ENCODE peak calls at places on chromosomes 11 and 22, in six cellular contexts. P, U, Z, M, I and Q are unnamed samples.

GRCh38 chr11:33912405-33913361 is 20.8 kb upstream of the LMO2 start:
- DNase-seq in U (peak), P (peak), M (peak), Z (peak), I (peak), Q (no peak)

GRCh38 chr11:64791781-64792291 is 11.2 kb downstream of the MAP4K2 start:
- DNase-seq in Z (no peak), P (no peak), I (no peak), M (no peak), U (no peak), Q (no peak)

GRCh38 chr11:41053894-41054293 is 405.6 kb downstream of the LRRC4C start:
- DNase-seq in U (no peak), P (no peak), I (no peak), M (peak), Z (no peak), Q (no peak)

GRCh38 chr11:2774173-2775082 is 74.6 kb upstream of the KCNQ1OT1 start:
- DNase-seq in Z (no peak), U (no peak), P (no peak), I (no peak), M (no peak), Q (no peak)

GRCh38 chr11:19988598-19988997 is 171.7 kb downstream of the DBX1 start:
- DNase-seq in Z (no peak), P (peak), I (peak), U (peak), M (peak), Q (peak)

GRCh38 chr11:66036334-66036710 is 10.0 kb upstream of the CATSPER1 start:
- DNase-seq in P (no peak), M (peak), Z (no peak), I (no peak), U (no peak), Q (no peak)

GRCh38 chr22:37659897-37660708 is 1.6 kb downstream of the PDXP start:
- DNase-seq in Z (no peak), U (no peak), M (no peak), P (no peak), I (no peak), Q (no peak)

GRCh38 chr11:44628730-44629361 is 63.4 kb downstream of the CD82 start:
- DNase-seq in M (no peak), P (no peak), U (no peak), I (no peak), Z (no peak), Q (no peak)

GRCh38 chr11:107385361-107385982 is 72.2 kb downstream of the CWF19L2 start:
- DNase-seq in M (peak), Z (no peak), I (no peak), U (peak), P (peak), Q (peak)

GRCh38 chr11:115792903-115793302 is 288.7 kb upstream of the CADM1 start:
- DNase-seq in I (no peak), P (no peak), U (no peak), Z (no peak), M (no peak), Q (no peak)

GRCh38 chr11:17593466-17594245 is 46.6 kb downstream of the OTOG start:
- DNase-seq in Z (no peak), P (no peak), I (no peak), M (no peak), U (no peak), Q (no peak)

GRCh38 chr22:17866127-17866526 is 91.9 kb upstream of the BID start:
- DNase-seq in U (no peak), I (no peak), M (no peak), Z (no peak), P (no peak), Q (no peak)

GRCh38 chr11:63518548-63518947 is 12.7 kb downstream of the LGALS12 start:
- DNase-seq in U (no peak), Z (no peak), M (no peak), P (peak), I (no peak), Q (no peak)

GRCh38 chr11:1862588-1863351 is 9.9 kb downstream of the LSP1 start:
- DNase-seq in U (peak), M (no peak), Z (no peak), I (no peak), P (peak), Q (peak)

GRCh38 chr11:129117595-129118350 is 74.4 kb downstream of the ARHGAP32 start:
- DNase-seq in Z (peak), I (peak), U (peak), M (peak), P (peak), Q (peak)

GRCh38 chr11:18384157-18384641 is 10.2 kb upstream of the LDHA start:
- DNase-seq in U (peak), P (peak), I (peak), Z (peak), M (peak), Q (peak)

GRCh38 chr11:17564687-17565042 is 17.6 kb downstream of the OTOG start:
- DNase-seq in P (no peak), M (no peak), I (no peak), U (no peak), Z (peak), Q (no peak)

GRCh38 chr11:126391970-126392637 is 36.6 kb downstream of the ST3GAL4 start:
- DNase-seq in M (peak), Z (peak), P (peak), U (no peak), I (no peak), Q (no peak)

GRCh38 chr11:116589402-116589801 is 183.4 kb downstream of the BUD13 start:
- DNase-seq in I (no peak), P (no peak), M (no peak), Z (no peak), U (no peak), Q (no peak)

GRCh38 chr11:43486141-43486540 is 127.4 kb downstream of the TTC17 start:
- DNase-seq in Z (no peak), P (peak), U (no peak), I (no peak), M (peak), Q (no peak)

GRCh38 chr11:30412509-30412908 is 89.6 kb downstream of the ARL14EP start:
- DNase-seq in I (no peak), M (no peak), Z (no peak), U (no peak), P (no peak), Q (no peak)

GRCh38 chr11:72958790-72959189 is 144.6 kb downstream of the ATG16L2 start:
- DNase-seq in M (no peak), U (no peak), P (no peak), Z (no peak), I (no peak), Q (no peak)

GRCh38 chr22:49691256-49691655 is 136.4 kb downstream of the BRD1 start:
- DNase-seq in P (no peak), U (no peak), I (no peak), M (no peak), Z (no peak), Q (no peak)

GRCh38 chr11:110715541-110715940 is 3.3 kb upstream of the ARHGAP20 start:
- DNase-seq in M (no peak), Z (no peak), U (no peak), P (peak), I (no peak), Q (no peak)

GRCh38 chr11:16779436-16779835 is 41.0 kb downstream of the C11orf58 start:
- DNase-seq in P (no peak), Z (peak), M (no peak), U (no peak), I (no peak), Q (no peak)

GRCh38 chr11:126874831-126875230 is 125.7 kb downstream of the KIRREL3 start:
- DNase-seq in M (no peak), I (no peak), P (no peak), U (no peak), Z (peak), Q (no peak)

GRCh38 chr11:111913997-111914396 is 1.5 kb downstream of the HSPB2 start:
- DNase-seq in U (no peak), P (peak), Z (no peak), I (peak), M (no peak), Q (no peak)

GRCh38 chr11:127247261-127247660 is 246.7 kb upstream of the KIRREL3 start:
- DNase-seq in M (no peak), I (no peak), U (no peak), Z (no peak), P (no peak), Q (no peak)

GRCh38 chr11:57158180-57158579 is 23.6 kb upstream of the LRRC55 start:
- DNase-seq in I (no peak), U (no peak), M (no peak), P (no peak), Z (no peak), Q (no peak)

GRCh38 chr11:14413307-14414072 is 54.5 kb upstream of the RRAS2 start:
- DNase-seq in M (peak), P (peak), Z (peak), U (no peak), I (peak), Q (no peak)

GRCh38 chr11:133929401-133930052 is 27.2 kb downstream of the IGSF9B start:
- DNase-seq in M (no peak), I (no peak), P (no peak), U (no peak), Z (no peak), Q (no peak)

GRCh38 chr11:9922806-9923205 is 258.9 kb downstream of the SWAP70 start:
- DNase-seq in M (no peak), I (no peak), P (peak), Z (no peak), U (no peak), Q (no peak)

GRCh38 chr11:34564406-34564805 is 50.8 kb upstream of the ELF5 start:
- DNase-seq in M (peak), Z (no peak), I (no peak), U (peak), P (no peak), Q (peak)

GRCh38 chr22:42343551-42344081 is 73.2 kb upstream of the TCF20 start:
- DNase-seq in Z (peak), P (no peak), U (peak), M (no peak), I (no peak), Q (no peak)

GRCh38 chr11:64799925-64800632 is 2.9 kb downstream of the MAP4K2 start:
- DNase-seq in M (no peak), I (no peak), Z (no peak), P (no peak), U (no peak), Q (no peak)

GRCh38 chr11:110317516-110317932 is 21.1 kb upstream of the RDX start:
- DNase-seq in U (no peak), M (peak), P (peak), I (no peak), Z (peak), Q (no peak)

GRCh38 chr11:70108250-70108649 is 30.1 kb downstream of the ANO1 start:
- DNase-seq in P (peak), M (no peak), I (no peak), Z (no peak), U (no peak), Q (no peak)

GRCh38 chr11:12785901-12786300 is 111.7 kb downstream of the TEAD1 start:
- DNase-seq in U (no peak), M (no peak), Z (no peak), I (no peak), P (no peak), Q (no peak)

GRCh38 chr11:87769626-87770025 is 405.6 kb downstream of the RAB38 start:
- DNase-seq in U (no peak), Z (no peak), I (no peak), M (no peak), P (no peak), Q (no peak)

GRCh38 chr22:31233001-31233400 is 20.9 kb downstream of the LIMK2 start:
- DNase-seq in P (no peak), Z (no peak), M (no peak), U (no peak), I (no peak), Q (no peak)
- TF ChIP-seq CTCF in P (no peak), Z (no peak), M (no peak), U (no peak), I (no peak), Q (no peak)

GRCh38 chr11:78079232-78080083 is at the start of gene NDUFC2:
- DNase-seq in M (peak), U (peak), P (peak), I (peak), Z (peak), Q (peak)
- TF ChIP-seq CTCF in M (no peak), U (peak), P (peak), I (no peak), Z (no peak), Q (no peak)

DNA sequence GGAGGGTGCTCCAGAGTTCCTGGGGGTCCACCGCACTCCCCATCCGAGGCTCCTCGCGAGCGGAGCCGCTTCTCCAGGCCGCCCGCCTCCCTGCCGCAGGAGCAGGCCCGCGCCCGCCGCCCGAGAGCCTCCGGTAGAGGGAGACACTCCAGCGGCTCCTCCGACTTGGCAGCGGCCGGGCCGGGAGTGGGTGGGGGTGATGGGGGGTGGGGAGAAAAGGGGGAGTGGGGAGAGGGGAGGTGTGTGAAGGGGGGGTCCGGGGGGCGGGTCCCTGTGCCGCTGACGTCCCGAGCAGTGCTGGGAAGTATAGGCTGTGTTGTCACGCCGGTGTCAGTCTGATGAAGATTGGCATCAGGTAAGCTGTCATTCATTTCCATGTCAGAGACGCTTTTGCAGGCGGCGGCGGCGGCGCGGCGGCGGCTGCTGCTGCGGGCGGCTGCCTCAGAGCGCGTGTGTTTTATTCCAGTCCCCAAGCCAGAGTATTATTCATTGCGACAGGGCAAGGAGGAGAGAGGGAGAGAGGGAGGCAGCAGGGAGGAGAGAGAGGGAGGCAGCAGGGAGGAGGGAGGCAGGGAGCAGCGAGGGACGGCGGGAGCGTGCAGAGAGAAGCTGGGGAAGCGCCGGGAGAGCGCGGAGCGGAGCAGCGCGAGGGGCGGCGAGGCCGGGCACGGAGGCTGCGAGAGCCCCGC is at the start of gene PKNOX2:
- DNase-seq in P (peak), I (no peak), Z (peak), U (peak), M (peak), Q (peak)
- TF ChIP-seq CTCF in P (peak), I (peak), Z (no peak), U (peak), M (peak), Q (no peak)

GRCh38 chr11:84524422-84525051 is 1102.6 kb downstream of the DLG2 start:
- DNase-seq in M (no peak), P (peak), Z (no peak), I (no peak), U (no peak), Q (no peak)
- TF ChIP-seq CTCF in M (peak), P (peak), Z (no peak), I (peak), U (peak), Q (peak)

GRCh38 chr22:43993072-43993760 is 30.9 kb upstream of the PARVB start:
- DNase-seq in I (peak), P (peak), U (peak), Z (peak), M (peak), Q (peak)
- TF ChIP-seq CTCF in I (peak), P (peak), U (peak), Z (peak), M (peak), Q (peak)

DNA sequence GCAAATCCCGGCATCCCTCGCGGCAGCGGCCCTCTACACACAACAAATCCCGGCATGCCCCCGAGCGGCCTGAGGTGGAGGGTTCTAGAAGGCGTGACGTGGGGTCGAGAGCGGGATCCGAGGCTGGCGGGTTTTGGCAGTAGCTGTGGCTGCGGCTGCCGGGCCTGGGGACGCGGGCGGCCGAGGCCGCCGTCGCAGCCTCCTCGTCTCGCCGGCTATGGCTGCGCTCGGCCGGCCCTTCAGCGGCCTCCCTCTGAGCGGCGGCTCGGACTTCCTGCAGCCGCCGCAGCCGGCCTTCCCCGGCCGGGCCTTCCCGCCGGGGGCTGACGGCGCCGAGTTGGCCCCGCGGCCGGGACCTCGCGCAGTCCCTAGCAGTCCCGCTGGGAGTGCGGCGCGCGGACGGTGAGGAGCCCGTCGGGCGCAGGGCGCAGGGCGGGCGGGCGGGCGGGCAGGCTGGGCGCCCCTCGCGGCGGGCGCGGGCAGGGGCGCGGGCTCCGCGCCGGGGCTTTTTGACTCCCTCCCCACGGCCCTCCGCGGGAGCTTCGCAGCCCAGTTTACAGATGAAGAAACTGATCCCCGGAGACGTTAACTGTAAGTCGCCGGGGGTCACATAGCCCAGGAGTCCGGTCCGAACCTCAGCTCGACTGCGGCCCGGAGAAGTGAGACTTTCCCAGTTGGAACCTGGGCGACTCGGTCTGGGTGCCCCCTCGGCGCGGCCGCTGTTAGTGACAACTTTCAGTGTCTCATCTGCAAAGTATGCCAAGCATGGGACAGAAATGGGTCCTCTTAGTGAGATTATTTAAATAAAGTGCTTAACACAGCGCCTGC is at the start of gene CCDC117:
- DNase-seq in U (peak), Z (peak), P (peak), M (peak), I (peak), Q (peak)
- TF ChIP-seq CTCF in U (no peak), Z (peak), P (peak), M (no peak), I (no peak), Q (peak)

GRCh38 chr11:39724404-39724803 is 1735.0 kb downstream of the LRRC4C start:
- DNase-seq in I (no peak), M (no peak), U (no peak), P (no peak), Z (no peak), Q (no peak)
- TF ChIP-seq CTCF in I (no peak), M (no peak), U (peak), P (no peak), Z (no peak), Q (no peak)